ENCODE peak calls at places on chromosomes 12 and 14, in nine cellular contexts. One of them, this sample, is unnamed.

GRCh38 chr12:11906284-11906935 is 164.3 kb upstream of the BCL2L14 start:
- DNase-seq in EL: peak
- DNase-seq in activated CD4-positive, alpha-beta T cell treated with anti-CD3 and anti-CD28 coated beads, Interleukin-2, amount 10 ng/mL, durations not matched to agents 7 days and 5 days: no peak
- DNase-seq in M059J: peak
- DNase-seq in brain microvascular endothelial cell: peak
- DNase-seq in stimulated activated CD4-positive, alpha-beta T cell treated with anti-CD3 and anti-CD28 coated beads, Interleukin-2, amount 100 ng/mL, for 24 hours: no peak
- DNase-seq in choroid plexus epithelial cell: peak
- DNase-seq in CD4-positive, alpha-beta T cell: no peak
- DNase-seq in stimulated activated CD8-positive, alpha-beta memory T cell treated with anti-CD3 and anti-CD28 coated beads, Interleukin-2, amount 100 ng/mL, for 1 hour: no peak
- DNase-seq in this sample: no peak

GRCh38 chr12:49094966-49095365 is 365 bp upstream of the DHH start:
- DNase-seq in EL: no peak
- DNase-seq in activated CD4-positive, alpha-beta T cell treated with anti-CD3 and anti-CD28 coated beads, Interleukin-2, amount 10 ng/mL, durations not matched to agents 7 days and 5 days: no peak
- DNase-seq in M059J: peak
- DNase-seq in brain microvascular endothelial cell: no peak
- DNase-seq in stimulated activated CD4-positive, alpha-beta T cell treated with anti-CD3 and anti-CD28 coated beads, Interleukin-2, amount 100 ng/mL, for 24 hours: no peak
- DNase-seq in choroid plexus epithelial cell: no peak
- DNase-seq in CD4-positive, alpha-beta T cell: no peak
- DNase-seq in stimulated activated CD8-positive, alpha-beta memory T cell treated with anti-CD3 and anti-CD28 coated beads, Interleukin-2, amount 100 ng/mL, for 1 hour: no peak
- DNase-seq in this sample: no peak

GRCh38 chr12:52079576-52080402 is at the start of gene SMIM41:
- DNase-seq in EL: no peak
- DNase-seq in activated CD4-positive, alpha-beta T cell treated with anti-CD3 and anti-CD28 coated beads, Interleukin-2, amount 10 ng/mL, durations not matched to agents 7 days and 5 days: no peak
- DNase-seq in M059J: no peak
- DNase-seq in brain microvascular endothelial cell: no peak
- DNase-seq in stimulated activated CD4-positive, alpha-beta T cell treated with anti-CD3 and anti-CD28 coated beads, Interleukin-2, amount 100 ng/mL, for 24 hours: no peak
- DNase-seq in choroid plexus epithelial cell: no peak
- DNase-seq in CD4-positive, alpha-beta T cell: no peak
- DNase-seq in stimulated activated CD8-positive, alpha-beta memory T cell treated with anti-CD3 and anti-CD28 coated beads, Interleukin-2, amount 100 ng/mL, for 1 hour: no peak
- DNase-seq in this sample: no peak

GRCh38 chr14:79972230-79972629 is 239.1 kb downstream of the DIO2 start:
- DNase-seq in EL: peak
- DNase-seq in activated CD4-positive, alpha-beta T cell treated with anti-CD3 and anti-CD28 coated beads, Interleukin-2, amount 10 ng/mL, durations not matched to agents 7 days and 5 days: no peak
- DNase-seq in M059J: no peak
- DNase-seq in brain microvascular endothelial cell: peak
- DNase-seq in stimulated activated CD4-positive, alpha-beta T cell treated with anti-CD3 and anti-CD28 coated beads, Interleukin-2, amount 100 ng/mL, for 24 hours: no peak
- DNase-seq in choroid plexus epithelial cell: peak
- DNase-seq in CD4-positive, alpha-beta T cell: no peak
- DNase-seq in stimulated activated CD8-positive, alpha-beta memory T cell treated with anti-CD3 and anti-CD28 coated beads, Interleukin-2, amount 100 ng/mL, for 1 hour: no peak
- DNase-seq in this sample: no peak

GRCh38 chr14:75866981-75867380 is 114.8 kb downstream of the TGFB3 start:
- DNase-seq in EL: no peak
- DNase-seq in activated CD4-positive, alpha-beta T cell treated with anti-CD3 and anti-CD28 coated beads, Interleukin-2, amount 10 ng/mL, durations not matched to agents 7 days and 5 days: no peak
- DNase-seq in M059J: no peak
- DNase-seq in brain microvascular endothelial cell: no peak
- DNase-seq in stimulated activated CD4-positive, alpha-beta T cell treated with anti-CD3 and anti-CD28 coated beads, Interleukin-2, amount 100 ng/mL, for 24 hours: no peak
- DNase-seq in choroid plexus epithelial cell: no peak
- DNase-seq in CD4-positive, alpha-beta T cell: no peak
- DNase-seq in stimulated activated CD8-positive, alpha-beta memory T cell treated with anti-CD3 and anti-CD28 coated beads, Interleukin-2, amount 100 ng/mL, for 1 hour: no peak
- DNase-seq in this sample: no peak

GRCh38 chr14:66380143-66380542 is 106.0 kb upstream of the CCDC196 start:
- DNase-seq in EL: no peak
- DNase-seq in activated CD4-positive, alpha-beta T cell treated with anti-CD3 and anti-CD28 coated beads, Interleukin-2, amount 10 ng/mL, durations not matched to agents 7 days and 5 days: no peak
- DNase-seq in M059J: no peak
- DNase-seq in brain microvascular endothelial cell: no peak
- DNase-seq in stimulated activated CD4-positive, alpha-beta T cell treated with anti-CD3 and anti-CD28 coated beads, Interleukin-2, amount 100 ng/mL, for 24 hours: no peak
- DNase-seq in choroid plexus epithelial cell: no peak
- DNase-seq in CD4-positive, alpha-beta T cell: no peak
- DNase-seq in stimulated activated CD8-positive, alpha-beta memory T cell treated with anti-CD3 and anti-CD28 coated beads, Interleukin-2, amount 100 ng/mL, for 1 hour: no peak
- DNase-seq in this sample: peak

GRCh38 chr14:21059842-21060589 is 2.4 kb downstream of the RNASE8 start:
- DNase-seq in EL: peak
- DNase-seq in activated CD4-positive, alpha-beta T cell treated with anti-CD3 and anti-CD28 coated beads, Interleukin-2, amount 10 ng/mL, durations not matched to agents 7 days and 5 days: no peak
- DNase-seq in M059J: no peak
- DNase-seq in brain microvascular endothelial cell: no peak
- DNase-seq in stimulated activated CD4-positive, alpha-beta T cell treated with anti-CD3 and anti-CD28 coated beads, Interleukin-2, amount 100 ng/mL, for 24 hours: no peak
- DNase-seq in choroid plexus epithelial cell: no peak
- DNase-seq in CD4-positive, alpha-beta T cell: no peak
- DNase-seq in stimulated activated CD8-positive, alpha-beta memory T cell treated with anti-CD3 and anti-CD28 coated beads, Interleukin-2, amount 100 ng/mL, for 1 hour: no peak
- DNase-seq in this sample: no peak

GRCh38 chr12:39505562-39505961 is 62.6 kb upstream of the KIF21A start:
- DNase-seq in EL: no peak
- DNase-seq in activated CD4-positive, alpha-beta T cell treated with anti-CD3 and anti-CD28 coated beads, Interleukin-2, amount 10 ng/mL, durations not matched to agents 7 days and 5 days: no peak
- DNase-seq in M059J: no peak
- DNase-seq in brain microvascular endothelial cell: no peak
- DNase-seq in stimulated activated CD4-positive, alpha-beta T cell treated with anti-CD3 and anti-CD28 coated beads, Interleukin-2, amount 100 ng/mL, for 24 hours: no peak
- DNase-seq in choroid plexus epithelial cell: no peak
- DNase-seq in CD4-positive, alpha-beta T cell: no peak
- DNase-seq in stimulated activated CD8-positive, alpha-beta memory T cell treated with anti-CD3 and anti-CD28 coated beads, Interleukin-2, amount 100 ng/mL, for 1 hour: no peak
- DNase-seq in this sample: no peak